ENCODE peak calls at places on chromosomes 7 and 10, in four cellular contexts. One of them, this sample, is unnamed.

GRCh38 chr7:70325509-70326101 is 727.3 kb downstream of the AUTS2 start:
- DNase-seq in colonic mucosa: no peak
- DNase-seq in fibroblast of mammary gland: peak
- DNase-seq in HFF-Myc: peak
- DNase-seq in this sample: no peak

GRCh38 chr10:124231188-124232135 is 138.1 kb upstream of the CHST15 start:
- DNase-seq in colonic mucosa: no peak
- DNase-seq in fibroblast of mammary gland: no peak
- DNase-seq in HFF-Myc: no peak
- DNase-seq in this sample: no peak

GRCh38 chr10:3484306-3485187 is 300.5 kb downstream of the KLF6 start:
- DNase-seq in colonic mucosa: no peak
- DNase-seq in fibroblast of mammary gland: peak
- DNase-seq in HFF-Myc: no peak
- DNase-seq in this sample: no peak

GRCh38 chr10:44715081-44715480 is 196.1 kb upstream of the TMEM72 start:
- DNase-seq in colonic mucosa: no peak
- DNase-seq in fibroblast of mammary gland: peak
- DNase-seq in HFF-Myc: no peak
- DNase-seq in this sample: no peak

GRCh38 chr10:38072552-38072951 is 21.6 kb upstream of the ZNF37A start:
- DNase-seq in colonic mucosa: no peak
- DNase-seq in fibroblast of mammary gland: no peak
- DNase-seq in HFF-Myc: no peak
- DNase-seq in this sample: no peak

GRCh38 chr7:47512481-47513176 is 69.3 kb downstream of the TNS3 start:
- DNase-seq in colonic mucosa: no peak
- DNase-seq in fibroblast of mammary gland: no peak
- DNase-seq in HFF-Myc: no peak
- DNase-seq in this sample: no peak

GRCh38 chr7:142711722-142712616 is 37.3 kb upstream of the PRSS1 start:
- DNase-seq in colonic mucosa: no peak
- DNase-seq in fibroblast of mammary gland: peak
- DNase-seq in HFF-Myc: peak
- DNase-seq in this sample: no peak

GRCh38 chr7:30836991-30837390 is 65.8 kb downstream of the MINDY4 start:
- DNase-seq in colonic mucosa: no peak
- DNase-seq in fibroblast of mammary gland: no peak
- DNase-seq in HFF-Myc: no peak
- DNase-seq in this sample: no peak

GRCh38 chr10:3873728-3874461 is 88.9 kb upstream of the KLF6 start:
- DNase-seq in colonic mucosa: no peak
- DNase-seq in fibroblast of mammary gland: peak
- DNase-seq in HFF-Myc: no peak
- DNase-seq in this sample: no peak

GRCh38 chr10:43260911-43261577 is 5.8 kb downstream of the RASGEF1A start:
- DNase-seq in colonic mucosa: no peak
- DNase-seq in fibroblast of mammary gland: no peak
- DNase-seq in HFF-Myc: no peak
- DNase-seq in this sample: no peak

GRCh38 chr10:114822771-114823463 is 1.3 kb downstream of the FHIP2A start:
- DNase-seq in colonic mucosa: no peak
- DNase-seq in fibroblast of mammary gland: peak
- DNase-seq in HFF-Myc: no peak
- DNase-seq in this sample: no peak

GRCh38 chr10:118698421-118698820 is 56.3 kb downstream of the CACUL1 start:
- DNase-seq in colonic mucosa: peak
- DNase-seq in fibroblast of mammary gland: peak
- DNase-seq in HFF-Myc: peak
- DNase-seq in this sample: no peak

GRCh38 chr10:71916827-71917226 is 47.4 kb upstream of the CHST3 start:
- DNase-seq in colonic mucosa: no peak
- DNase-seq in fibroblast of mammary gland: no peak
- DNase-seq in HFF-Myc: no peak
- DNase-seq in this sample: no peak

GRCh38 chr7:92133133-92133736 is 1.0 kb downstream of the CYP51A1 start:
- DNase-seq in colonic mucosa: peak
- DNase-seq in fibroblast of mammary gland: no peak
- DNase-seq in HFF-Myc: no peak
- DNase-seq in this sample: no peak

GRCh38 chr7:38185395-38185920 is 7.4 kb downstream of the STARD3NL start:
- DNase-seq in colonic mucosa: no peak
- DNase-seq in fibroblast of mammary gland: no peak
- DNase-seq in HFF-Myc: no peak
- DNase-seq in this sample: no peak

GRCh38 chr7:111240371-111240770 is 149.4 kb downstream of the LRRN3 start:
- DNase-seq in colonic mucosa: no peak
- DNase-seq in fibroblast of mammary gland: no peak
- DNase-seq in HFF-Myc: no peak
- DNase-seq in this sample: no peak

GRCh38 chr7:936131-937054 is 18.1 kb downstream of the ADAP1 start:
- DNase-seq in colonic mucosa: no peak
- DNase-seq in fibroblast of mammary gland: peak
- DNase-seq in HFF-Myc: no peak
- DNase-seq in this sample: peak

GRCh38 chr7:2619120-2619519 is 12.7 kb upstream of the TTYH3 start:
- DNase-seq in colonic mucosa: no peak
- DNase-seq in fibroblast of mammary gland: peak
- DNase-seq in HFF-Myc: no peak
- DNase-seq in this sample: no peak

GRCh38 chr7:143396625-143397556 is 11.8 kb downstream of the EPHA1 start:
- DNase-seq in colonic mucosa: no peak
- DNase-seq in fibroblast of mammary gland: no peak
- DNase-seq in HFF-Myc: no peak
- DNase-seq in this sample: peak

GRCh38 chr10:44386546-44387052 is 1.7 kb upstream of the CXCL12 start:
- DNase-seq in colonic mucosa: peak
- DNase-seq in fibroblast of mammary gland: peak
- DNase-seq in HFF-Myc: no peak
- DNase-seq in this sample: peak

GRCh38 chr10:88958721-88959120 is 6.1 kb upstream of the ACTA2 start:
- DNase-seq in colonic mucosa: no peak
- DNase-seq in fibroblast of mammary gland: peak
- DNase-seq in HFF-Myc: no peak
- DNase-seq in this sample: no peak

GRCh38 chr10:117532003-117532385 is 10.6 kb upstream of the EMX2 start:
- DNase-seq in colonic mucosa: no peak
- DNase-seq in fibroblast of mammary gland: no peak
- DNase-seq in HFF-Myc: no peak
- DNase-seq in this sample: no peak

GRCh38 chr7:158377800-158378623 is 209.6 kb downstream of the PTPRN2 start:
- DNase-seq in colonic mucosa: no peak
- DNase-seq in fibroblast of mammary gland: no peak
- DNase-seq in HFF-Myc: no peak
- DNase-seq in this sample: peak

GRCh38 chr7:103314849-103315248 is 17.6 kb downstream of the PMPCB start:
- DNase-seq in colonic mucosa: no peak
- DNase-seq in fibroblast of mammary gland: no peak
- DNase-seq in HFF-Myc: no peak
- DNase-seq in this sample: no peak

DNA sequence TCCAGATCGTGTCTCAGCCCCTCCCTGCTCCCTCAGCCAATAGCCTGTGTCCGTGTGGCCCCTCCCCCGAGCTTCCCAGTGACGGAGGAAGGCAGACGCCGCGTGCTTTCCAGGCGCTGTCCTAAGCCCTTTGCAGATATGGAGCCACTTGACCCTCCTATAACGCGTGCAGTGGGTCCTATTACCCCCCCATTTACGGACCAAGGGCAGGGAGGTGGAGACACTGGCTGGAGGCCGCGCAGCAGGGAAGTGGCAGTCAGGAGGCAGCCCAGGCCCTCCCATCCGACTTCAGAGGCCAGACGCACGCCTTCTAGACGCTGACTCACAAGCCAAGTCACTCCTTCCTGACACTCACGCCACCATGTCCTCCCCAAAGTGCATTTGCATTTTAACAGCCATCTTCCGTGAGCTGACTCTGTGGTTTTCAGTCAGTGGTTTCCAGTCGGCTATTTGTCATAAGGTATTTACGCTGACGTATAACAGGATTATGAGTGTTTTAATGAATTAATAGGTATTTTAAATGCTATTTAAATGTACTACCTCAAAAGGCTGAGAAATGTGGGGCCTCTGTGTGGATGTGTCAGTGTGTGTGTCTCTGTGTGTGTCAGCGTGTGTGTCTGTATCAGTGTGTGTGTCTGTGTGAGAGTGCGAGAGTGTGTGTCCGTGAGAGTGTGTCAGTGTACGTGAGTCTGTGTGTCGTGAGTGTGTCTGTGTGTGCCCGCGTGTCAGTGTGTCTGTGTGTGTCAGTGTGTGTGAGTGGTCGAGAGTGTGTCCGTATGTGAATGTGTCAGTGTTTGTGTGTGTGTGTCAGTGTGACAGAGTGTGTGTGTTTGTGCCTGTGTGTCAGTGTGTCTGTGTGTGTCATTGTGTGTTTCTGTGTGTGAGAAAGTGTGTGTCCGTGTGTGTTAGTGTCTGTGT is 92.1 kb upstream of the INSIG1 start:
- DNase-seq in colonic mucosa: peak
- DNase-seq in fibroblast of mammary gland: peak
- DNase-seq in HFF-Myc: peak
- DNase-seq in this sample: peak
- H3K4me3 ChIP-seq in colonic mucosa: peak
- H3K4me3 ChIP-seq in fibroblast of mammary gland: peak
- H3K4me3 ChIP-seq in HFF-Myc: peak
- H3K4me3 ChIP-seq in this sample: peak

DNA sequence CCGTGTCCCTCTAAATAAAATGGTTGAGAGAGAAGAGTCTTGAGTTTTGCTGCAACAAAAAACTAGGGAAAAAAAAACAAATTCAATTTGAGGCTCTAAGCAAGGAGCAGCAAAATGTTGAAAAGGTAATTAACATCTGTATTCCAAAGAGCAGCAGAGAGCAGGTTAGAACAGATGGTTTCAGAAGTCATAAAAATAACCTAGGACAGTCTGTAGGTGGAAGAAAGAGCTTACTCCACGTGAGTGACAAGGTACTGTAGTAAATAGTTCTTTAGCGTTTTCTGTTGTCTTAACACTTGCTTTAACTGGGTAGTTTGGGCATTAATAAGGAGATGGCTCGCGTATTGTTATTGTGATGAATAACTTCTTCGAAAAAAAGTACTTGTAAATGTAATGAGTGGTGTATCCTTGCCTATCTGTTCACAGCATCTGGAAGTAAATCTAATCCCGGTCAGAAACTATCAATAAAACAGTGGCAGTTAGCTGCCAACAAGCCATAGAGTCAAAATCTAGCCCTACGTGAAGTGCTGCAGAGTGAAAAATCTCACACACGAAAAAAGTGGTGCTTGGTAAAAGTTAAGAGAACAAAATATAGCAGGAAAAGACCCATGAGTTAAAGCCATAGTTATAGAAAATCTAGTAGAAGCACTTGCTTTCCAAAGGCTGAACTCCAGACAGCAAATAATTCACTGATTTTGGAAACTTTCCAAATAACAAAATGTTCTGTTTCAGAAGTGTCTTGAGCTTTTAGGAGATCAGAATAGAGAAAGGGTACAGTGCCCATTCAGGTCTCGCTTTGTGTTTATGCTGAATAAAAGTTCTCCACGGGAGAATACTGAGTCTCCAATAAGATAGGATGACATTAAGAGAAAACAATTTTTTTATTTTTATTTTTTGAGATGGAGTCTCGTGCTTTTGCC is 49.3 kb upstream of the PARD3 start:
- DNase-seq in colonic mucosa: no peak
- DNase-seq in fibroblast of mammary gland: peak
- DNase-seq in HFF-Myc: no peak
- DNase-seq in this sample: no peak
- H3K4me3 ChIP-seq in colonic mucosa: no peak
- H3K4me3 ChIP-seq in fibroblast of mammary gland: no peak
- H3K4me3 ChIP-seq in HFF-Myc: no peak
- H3K4me3 ChIP-seq in this sample: no peak

GRCh38 chr10:109992485-109992884 is 15.3 kb upstream of the ADD3 start:
- DNase-seq in colonic mucosa: no peak
- DNase-seq in fibroblast of mammary gland: peak
- DNase-seq in HFF-Myc: no peak
- DNase-seq in this sample: no peak
- H3K4me3 ChIP-seq in colonic mucosa: no peak
- H3K4me3 ChIP-seq in fibroblast of mammary gland: no peak
- H3K4me3 ChIP-seq in HFF-Myc: no peak
- H3K4me3 ChIP-seq in this sample: no peak

DNA sequence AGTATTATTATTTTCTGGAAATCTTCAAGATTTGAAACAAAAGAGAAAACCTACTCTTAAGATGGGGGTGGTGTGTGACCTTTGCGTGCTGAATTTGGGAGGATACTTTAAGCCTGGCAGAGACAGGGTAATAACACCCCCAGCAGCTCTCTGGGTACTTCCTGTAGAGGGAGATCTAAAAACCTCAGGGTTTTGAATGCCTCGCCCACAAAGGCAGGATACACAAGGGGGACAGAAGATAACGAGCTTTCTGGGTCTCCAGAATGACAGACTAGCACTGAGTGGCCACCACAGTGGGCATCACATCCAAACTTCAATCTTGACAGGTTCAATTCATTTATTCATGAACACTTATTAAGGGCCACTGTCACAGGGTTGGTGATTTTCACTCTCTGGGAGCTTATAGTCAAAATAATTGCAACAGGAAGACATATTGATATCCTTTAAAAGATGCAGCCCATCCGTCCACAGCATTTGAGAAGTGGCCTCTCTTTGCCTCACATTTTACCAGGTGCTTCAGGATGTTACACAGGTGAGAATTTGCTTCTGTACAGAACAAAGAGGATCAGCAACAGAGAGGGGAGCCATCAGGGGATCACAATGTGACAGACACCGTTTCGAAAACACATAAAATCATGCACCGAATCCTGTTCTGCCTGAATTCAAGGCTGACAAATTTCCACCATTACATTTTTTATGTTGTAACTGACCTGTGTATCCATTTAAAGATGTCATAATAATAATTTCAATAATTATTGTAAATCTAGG is 14.3 kb downstream of the CPA1 start:
- DNase-seq in colonic mucosa: no peak
- DNase-seq in fibroblast of mammary gland: no peak
- DNase-seq in HFF-Myc: no peak
- DNase-seq in this sample: no peak
- H3K4me3 ChIP-seq in colonic mucosa: no peak
- H3K4me3 ChIP-seq in fibroblast of mammary gland: no peak
- H3K4me3 ChIP-seq in HFF-Myc: no peak
- H3K4me3 ChIP-seq in this sample: no peak

DNA sequence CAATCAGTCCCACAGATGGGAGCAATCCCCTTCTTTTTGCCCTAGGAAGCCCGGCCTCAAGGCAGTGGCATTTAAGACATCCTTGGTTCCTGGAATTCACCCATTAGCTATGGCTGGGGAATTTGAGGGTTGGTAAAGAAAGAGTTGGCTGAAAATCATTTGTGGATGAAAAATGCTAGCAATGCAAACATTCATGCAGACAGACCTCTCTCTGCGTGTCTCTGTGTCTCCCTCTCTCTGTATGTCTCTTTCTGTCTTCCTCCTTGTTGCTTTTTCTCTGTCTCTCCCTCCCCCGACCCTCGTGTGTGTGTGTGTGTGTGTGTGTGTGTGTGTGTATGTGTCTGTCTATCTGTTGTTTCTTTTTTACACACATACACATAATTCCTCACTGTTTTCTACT is 19.4 kb downstream of the LDB3 start:
- DNase-seq in colonic mucosa: no peak
- DNase-seq in fibroblast of mammary gland: peak
- DNase-seq in HFF-Myc: no peak
- DNase-seq in this sample: no peak
- H3K4me3 ChIP-seq in colonic mucosa: no peak
- H3K4me3 ChIP-seq in fibroblast of mammary gland: no peak
- H3K4me3 ChIP-seq in HFF-Myc: no peak
- H3K4me3 ChIP-seq in this sample: no peak

GRCh38 chr7:77565917-77566316 is 28.8 kb downstream of the PTPN12 start:
- DNase-seq in colonic mucosa: no peak
- DNase-seq in fibroblast of mammary gland: peak
- DNase-seq in HFF-Myc: no peak
- DNase-seq in this sample: no peak
- H3K4me3 ChIP-seq in colonic mucosa: no peak
- H3K4me3 ChIP-seq in fibroblast of mammary gland: no peak
- H3K4me3 ChIP-seq in HFF-Myc: no peak
- H3K4me3 ChIP-seq in this sample: no peak

This sample was measured in upper lobe of right lung.